ENCODE peak calls at places on chromosomes 4 and X, in four cellular contexts. One of them, this sample, is unnamed.

GRCh38 chr4:2303121-2303685 is 41.3 kb upstream of the MXD4 start:
- DNase-seq in K562: no peak
- DNase-seq in A549: no peak
- DNase-seq in HepG2: no peak
- DNase-seq in this sample: no peak

GRCh38 chrX:21166302-21166982 is 207.8 kb upstream of the CNKSR2 start:
- DNase-seq in HepG2: peak
- DNase-seq in A549: peak
- DNase-seq in K562: no peak
- DNase-seq in this sample: peak

GRCh38 chrX:83508006-83508405 is at the start of gene POU3F4:
- DNase-seq in K562: no peak
- DNase-seq in A549: no peak
- DNase-seq in HepG2: no peak
- DNase-seq in this sample: no peak

GRCh38 chrX:6505960-6506359 is 29.0 kb downstream of the VCX3A start:
- DNase-seq in A549: no peak
- DNase-seq in HepG2: no peak
- DNase-seq in K562: no peak
- DNase-seq in this sample: no peak

GRCh38 chrX:71128915-71129765 is 10.7 kb downstream of the MED12 start:
- DNase-seq in K562: peak
- DNase-seq in A549: peak
- DNase-seq in HepG2: peak
- DNase-seq in this sample: peak

GRCh38 chr4:17511041-17511949 is 595 bp downstream of the QDPR start:
- DNase-seq in A549: peak
- DNase-seq in K562: peak
- DNase-seq in HepG2: peak
- DNase-seq in this sample: peak

GRCh38 chr4:170336238-170336775 is 246.6 kb upstream of the AADAT start:
- DNase-seq in HepG2: no peak
- DNase-seq in K562: no peak
- DNase-seq in A549: no peak
- DNase-seq in this sample: no peak

GRCh38 chrX:150094375-150094774 is 156.1 kb upstream of the EOLA2 start:
- DNase-seq in K562: no peak
- DNase-seq in A549: no peak
- DNase-seq in HepG2: no peak
- DNase-seq in this sample: no peak

GRCh38 chr4:153428816-153429592 is 37.2 kb upstream of the TMEM131L start:
- DNase-seq in A549: no peak
- DNase-seq in HepG2: no peak
- DNase-seq in K562: no peak
- DNase-seq in this sample: peak

GRCh38 chr4:124958812-124959211 is 246.3 kb upstream of the ANKRD50 start:
- DNase-seq in A549: no peak
- DNase-seq in HepG2: no peak
- DNase-seq in K562: no peak
- DNase-seq in this sample: no peak

GRCh38 chr4:128574706-128575105 is 234.8 kb upstream of the JADE1 start:
- DNase-seq in HepG2: peak
- DNase-seq in A549: peak
- DNase-seq in K562: peak
- DNase-seq in this sample: peak

GRCh38 chrX:71489540-71489939 is 43.4 kb upstream of the OGT start:
- DNase-seq in K562: no peak
- DNase-seq in HepG2: no peak
- DNase-seq in A549: no peak
- DNase-seq in this sample: no peak

GRCh38 chr4:61511716-61512488 is 311.8 kb downstream of the ADGRL3 start:
- DNase-seq in K562: no peak
- DNase-seq in HepG2: no peak
- DNase-seq in A549: peak
- DNase-seq in this sample: peak

GRCh38 chrX:1207496-1208025 is 4.9 kb downstream of the CRLF2 start:
- DNase-seq in HepG2: no peak
- DNase-seq in K562: no peak
- DNase-seq in A549: no peak
- DNase-seq in this sample: no peak

GRCh38 chr4:158327525-158327924 is 117.2 kb downstream of the TMEM144 start:
- DNase-seq in K562: no peak
- DNase-seq in HepG2: no peak
- DNase-seq in A549: no peak
- DNase-seq in this sample: no peak

GRCh38 chrX:70436380-70436779 is 8.3 kb upstream of the DLG3 start:
- DNase-seq in A549: no peak
- DNase-seq in K562: peak
- DNase-seq in HepG2: no peak
- DNase-seq in this sample: no peak

GRCh38 chrX:108297290-108297689 is 140.9 kb downstream of the COL4A6 start:
- DNase-seq in HepG2: no peak
- DNase-seq in A549: no peak
- DNase-seq in K562: no peak
- DNase-seq in this sample: no peak

GRCh38 chr4:21768349-21769310 is 179.9 kb downstream of the KCNIP4 start:
- DNase-seq in K562: peak
- DNase-seq in A549: peak
- DNase-seq in HepG2: peak
- DNase-seq in this sample: peak

GRCh38 chrX:74540635-74541249 is 73.7 kb downstream of the RLIM start:
- DNase-seq in A549: no peak
- DNase-seq in HepG2: no peak
- DNase-seq in K562: no peak
- DNase-seq in this sample: no peak

GRCh38 chr4:88378691-88379559 is at the start of gene HERC6:
- DNase-seq in A549: peak
- DNase-seq in K562: peak
- DNase-seq in HepG2: peak
- DNase-seq in this sample: peak

GRCh38 chr4:77196866-77197265 is 39.9 kb downstream of the CCNG2 start:
- DNase-seq in K562: no peak
- DNase-seq in A549: no peak
- DNase-seq in HepG2: no peak
- DNase-seq in this sample: no peak

GRCh38 chr4:153217440-153217839 is 13.2 kb downstream of the TRIM2 start:
- DNase-seq in A549: no peak
- DNase-seq in K562: no peak
- DNase-seq in HepG2: no peak
- DNase-seq in this sample: no peak

GRCh38 chr4:1958276-1959103 is 50.3 kb downstream of the NELFA start:
- DNase-seq in A549: no peak
- DNase-seq in K562: no peak
- DNase-seq in HepG2: no peak
- DNase-seq in this sample: peak

GRCh38 chr4:1855334-1856070 is 454 bp downstream of the LETM1 start:
- DNase-seq in HepG2: no peak
- DNase-seq in A549: no peak
- DNase-seq in K562: peak
- DNase-seq in this sample: no peak

GRCh38 chr4:187363453-187363852 is 632.1 kb upstream of the ZFP42 start:
- DNase-seq in K562: no peak
- DNase-seq in A549: no peak
- DNase-seq in HepG2: no peak
- DNase-seq in this sample: no peak

GRCh38 chr4:75916091-75916661 is 13.9 kb upstream of the PPEF2 start:
- DNase-seq in HepG2: peak
- DNase-seq in A549: peak
- DNase-seq in K562: peak
- DNase-seq in this sample: peak

GRCh38 chr4:6753103-6753560 is 29.4 kb upstream of the KIAA0232 start:
- DNase-seq in A549: no peak
- DNase-seq in K562: peak
- DNase-seq in HepG2: peak
- DNase-seq in this sample: no peak

GRCh38 chr4:113547487-113548042 is 214.0 kb downstream of the CAMK2D start:
- DNase-seq in HepG2: peak
- DNase-seq in K562: peak
- DNase-seq in A549: peak
- DNase-seq in this sample: peak

GRCh38 chr4:48252313-48252712 is 17.3 kb downstream of the TEC start:
- DNase-seq in K562: no peak
- DNase-seq in A549: no peak
- DNase-seq in HepG2: no peak
- DNase-seq in this sample: no peak

GRCh38 chr4:24583451-24584174 is 741 bp downstream of the DHX15 start:
- DNase-seq in HepG2: peak
- DNase-seq in K562: peak
- DNase-seq in A549: peak
- DNase-seq in this sample: peak

GRCh38 chr4:100736651-100737450 is 219.0 kb upstream of the EMCN start:
- DNase-seq in K562: no peak
- DNase-seq in HepG2: no peak
- DNase-seq in A549: peak
- DNase-seq in this sample: peak

GRCh38 chr4:170741856-170742255 is 652.1 kb upstream of the AADAT start:
- DNase-seq in K562: no peak
- DNase-seq in HepG2: no peak
- DNase-seq in A549: no peak
- DNase-seq in this sample: no peak

GRCh38 chrX:20313889-20314288 is 47.2 kb upstream of the RPS6KA3 start:
- DNase-seq in A549: no peak
- DNase-seq in K562: no peak
- DNase-seq in HepG2: no peak
- DNase-seq in this sample: no peak

GRCh38 chr4:41692717-41693345 is 55.7 kb downstream of the PHOX2B start:
- DNase-seq in K562: peak
- DNase-seq in HepG2: peak
- DNase-seq in A549: peak
- DNase-seq in this sample: peak

GRCh38 chrX:14073561-14073960 is 43.9 kb upstream of the GEMIN8 start:
- DNase-seq in HepG2: no peak
- DNase-seq in A549: peak
- DNase-seq in K562: no peak
- DNase-seq in this sample: no peak

GRCh38 chr4:73172166-73172565 is 86.4 kb downstream of the ANKRD17 start:
- DNase-seq in K562: no peak
- DNase-seq in HepG2: no peak
- DNase-seq in A549: no peak
- DNase-seq in this sample: peak
- TF ChIP-seq MAZ in K562: no peak
- TF ChIP-seq MAZ in HepG2: no peak
- TF ChIP-seq MAZ in A549: no peak
- TF ChIP-seq MAZ in this sample: no peak

GRCh38 chrX:56787734-56788152 is 58.7 kb downstream of the NBDY start:
- DNase-seq in HepG2: no peak
- DNase-seq in A549: no peak
- DNase-seq in K562: no peak
- DNase-seq in this sample: no peak

GRCh38 chrX:56788717-56789122 is 59.7 kb downstream of the NBDY start:
- DNase-seq in A549: no peak
- DNase-seq in K562: no peak
- DNase-seq in HepG2: peak
- DNase-seq in this sample: peak

GRCh38 chrX:56789518-56790070 is 60.6 kb downstream of the NBDY start:
- DNase-seq in A549: no peak
- DNase-seq in HepG2: no peak
- DNase-seq in K562: no peak
- DNase-seq in this sample: no peak

GRCh38 chrX:56786889-56787733 is 58.1 kb downstream of the NBDY start:
- DNase-seq in K562: no peak
- DNase-seq in A549: no peak
- DNase-seq in HepG2: no peak
- DNase-seq in this sample: no peak

DNA sequence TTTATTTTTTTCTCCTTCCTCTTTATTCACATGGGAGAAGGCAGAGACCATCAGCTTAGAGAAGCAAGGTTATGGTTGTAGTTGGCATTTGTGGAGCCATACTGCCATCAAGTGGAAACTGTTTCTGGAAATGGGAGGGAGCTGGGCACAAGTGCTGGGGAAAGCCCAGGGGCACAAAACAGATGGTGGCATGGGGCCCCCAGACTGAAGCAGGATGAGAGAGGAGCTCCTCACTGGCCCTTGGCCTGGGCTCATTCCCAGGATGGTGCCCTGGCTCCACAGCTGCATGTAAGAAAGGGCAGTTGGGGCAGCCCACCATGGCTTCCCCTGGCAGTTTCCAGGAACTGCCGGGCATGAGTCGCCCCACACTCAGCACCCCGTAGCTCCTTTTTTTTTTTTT is 59.2 kb downstream of the NBDY start:
- DNase-seq in HepG2: no peak
- DNase-seq in K562: no peak
- DNase-seq in A549: no peak
- DNase-seq in this sample: peak
- H3K4me3 ChIP-seq in HepG2: no peak
- H3K4me3 ChIP-seq in K562: no peak
- H3K4me3 ChIP-seq in A549: no peak
- H3K4me3 ChIP-seq in this sample: no peak

DNA sequence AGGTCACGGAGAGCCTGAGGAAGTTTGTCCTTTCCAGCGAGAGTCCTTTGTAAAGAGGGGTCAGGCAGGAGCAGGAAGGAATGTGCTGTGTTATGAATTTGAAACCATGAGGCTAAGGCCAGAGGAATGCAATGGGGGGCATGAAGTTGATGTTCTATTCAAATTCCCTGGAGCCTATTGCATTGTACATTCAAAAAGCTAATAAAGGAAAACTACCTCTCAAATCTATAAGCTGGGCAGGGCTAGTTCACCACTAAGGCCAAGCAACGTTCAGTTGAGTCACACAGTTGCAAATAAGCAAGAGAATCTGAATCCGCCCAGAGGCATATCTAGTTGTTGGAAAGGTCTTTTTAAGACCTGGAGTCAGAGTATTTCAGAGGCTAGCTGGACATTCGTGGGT is 148.4 kb downstream of the DCTD start:
- DNase-seq in K562: no peak
- DNase-seq in A549: no peak
- DNase-seq in HepG2: no peak
- DNase-seq in this sample: peak
- TF ChIP-seq MAZ in K562: no peak
- TF ChIP-seq MAZ in A549: no peak
- TF ChIP-seq MAZ in HepG2: no peak
- TF ChIP-seq MAZ in this sample: no peak

DNA sequence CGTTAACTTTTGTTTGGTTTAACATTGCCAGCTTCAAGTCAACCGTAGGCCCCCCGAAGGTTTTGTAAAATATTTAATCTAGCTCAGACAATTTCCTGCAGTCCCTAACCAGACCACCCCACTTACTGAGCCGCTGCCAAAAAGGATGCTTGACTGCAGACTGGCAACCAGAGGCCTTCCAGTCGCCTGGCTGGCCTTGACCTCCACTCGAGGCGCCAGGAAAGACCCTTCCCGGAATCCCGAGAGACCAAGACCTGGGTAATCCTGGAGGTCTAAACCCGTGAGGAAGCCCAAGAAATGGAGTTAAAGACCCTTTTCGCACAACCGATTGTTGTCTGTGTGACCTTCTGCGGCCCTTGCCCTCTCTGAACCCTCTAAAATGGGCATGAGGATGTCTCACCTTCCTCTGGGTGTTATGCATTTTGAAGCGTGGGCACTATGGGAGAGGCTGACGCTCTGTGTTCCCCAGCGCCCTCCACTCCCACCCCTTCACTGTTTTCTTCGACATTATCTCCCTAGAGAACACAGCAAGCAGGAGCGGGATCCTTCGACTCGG is 86.2 kb downstream of the BCOR start:
- DNase-seq in A549: no peak
- DNase-seq in K562: no peak
- DNase-seq in HepG2: no peak
- DNase-seq in this sample: no peak
- H3K4me3 ChIP-seq in A549: no peak
- H3K4me3 ChIP-seq in K562: no peak
- H3K4me3 ChIP-seq in HepG2: peak
- H3K4me3 ChIP-seq in this sample: no peak